ENCODE peak calls at places on chromosomes 12 and 14, in six cellular contexts. Z is IMR-90, V is H9, C is mesenchymal stem cell, Q is neuronal stem cell, R is H1. P is an unnamed sample.

GRCh38 chr14:64906022-64906421 is 8.2 kb upstream of the CHURC1 start:
- DNase-seq in R (no peak), C (no peak), Z (no peak), Q (no peak), V (no peak), P (no peak)

GRCh38 chr12:57766464-57767311 is at the start of gene CYP27B1:
- DNase-seq in Q (no peak), C (no peak), R (peak), V (peak), Z (peak), P (peak)

GRCh38 chr12:71242511-71242910 is 84.7 kb upstream of the TSPAN8 start:
- DNase-seq in Q (no peak), C (no peak), V (no peak), Z (no peak), R (no peak), P (no peak)

GRCh38 chr12:121452356-121453021 is 52.6 kb downstream of the RNF34 start:
- DNase-seq in C (no peak), R (no peak), Z (no peak), Q (no peak), V (no peak), P (no peak)

GRCh38 chr12:69042557-69042956 is 109.6 kb upstream of the CPM start:
- DNase-seq in Z (no peak), V (no peak), Q (no peak), R (no peak), C (no peak), P (no peak)

GRCh38 chr12:95633049-95633545 is 81.8 kb upstream of the USP44 start:
- DNase-seq in R (no peak), Z (peak), C (peak), Q (no peak), V (no peak), P (peak)

GRCh38 chr12:121085113-121085841 is 46.2 kb upstream of the OASL start:
- DNase-seq in Q (no peak), R (no peak), V (no peak), Z (no peak), C (no peak), P (no peak)

GRCh38 chr12:23556661-23557060 is 392.8 kb downstream of the SOX5 start:
- DNase-seq in R (no peak), Z (no peak), C (no peak), V (no peak), Q (no peak), P (no peak)

GRCh38 chr14:40053396-40053795 is 621.2 kb upstream of the FBXO33 start:
- DNase-seq in Z (no peak), V (no peak), C (no peak), R (no peak), Q (no peak), P (no peak)

GRCh38 chr14:76391981-76392690 is 16.2 kb downstream of the ESRRB start:
- DNase-seq in R (no peak), Q (no peak), C (no peak), Z (no peak), V (no peak), P (no peak)

GRCh38 chr12:12533238-12533829 is 29.3 kb downstream of the DUSP16 start:
- DNase-seq in R (no peak), Q (no peak), C (no peak), V (no peak), Z (no peak), P (no peak)

GRCh38 chr12:49501895-49502294 is 36.9 kb upstream of the KCNH3 start:
- DNase-seq in R (no peak), C (no peak), V (no peak), Z (no peak), Q (no peak), P (no peak)

GRCh38 chr12:104446646-104447415 is 9.9 kb upstream of the CHST11 start:
- DNase-seq in Q (no peak), Z (no peak), R (no peak), V (no peak), C (no peak), P (no peak)

GRCh38 chr12:52455818-52456217 is 3.9 kb upstream of the KRT6B start:
- DNase-seq in V (no peak), C (no peak), R (no peak), Z (no peak), Q (no peak), P (no peak)

GRCh38 chr14:91858536-91859275 is 8.6 kb downstream of the TC2N start:
- DNase-seq in Z (peak), V (no peak), R (no peak), C (peak), Q (no peak), P (peak)

GRCh38 chr12:92719674-92720073 is 16.9 kb downstream of the PLEKHG7 start:
- DNase-seq in R (no peak), V (no peak), Q (no peak), Z (peak), C (no peak), P (no peak)

GRCh38 chr12:131060011-131060703 is 106.5 kb downstream of the ADGRD1 start:
- DNase-seq in V (peak), R (no peak), C (no peak), Q (no peak), Z (no peak), P (no peak)

GRCh38 chr14:52013984-52014600 is 24.7 kb downstream of the RTRAF start:
- DNase-seq in Z (no peak), C (no peak), R (no peak), V (peak), Q (no peak), P (peak)

GRCh38 chr12:12872934-12873275 is 18.5 kb upstream of the GPRC5A start:
- DNase-seq in C (peak), Z (peak), Q (no peak), V (no peak), R (no peak), P (no peak)

GRCh38 chr12:51388066-51388799 is 3.0 kb downstream of the GALNT6 start:
- DNase-seq in Q (no peak), C (peak), V (no peak), Z (peak), R (no peak), P (peak)

GRCh38 chr12:6214633-6215032 is 14.4 kb downstream of the CD9 start:
- DNase-seq in V (no peak), C (no peak), Z (no peak), Q (no peak), R (no peak), P (no peak)

GRCh38 chr14:63470877-63471565 is 72.2 kb downstream of the PPP2R5E start:
- DNase-seq in Q (no peak), C (peak), Z (peak), V (no peak), R (no peak), P (no peak)

GRCh38 chr12:112798019-112798760 is 6.6 kb downstream of the RPH3A start:
- DNase-seq in R (no peak), Z (no peak), V (no peak), C (no peak), Q (no peak), P (no peak)

GRCh38 chr12:112795582-112795981 is 4.0 kb downstream of the RPH3A start:
- DNase-seq in Q (no peak), R (no peak), V (no peak), Z (no peak), C (no peak), P (no peak)

GRCh38 chr12:112792743-112793142 is 1.2 kb downstream of the RPH3A start:
- DNase-seq in C (no peak), R (no peak), V (no peak), Z (no peak), Q (no peak), P (no peak)

GRCh38 chr12:112794721-112795486 is 3.4 kb downstream of the RPH3A start:
- DNase-seq in Q (no peak), Z (no peak), R (no peak), V (no peak), C (no peak), P (no peak)

DNA sequence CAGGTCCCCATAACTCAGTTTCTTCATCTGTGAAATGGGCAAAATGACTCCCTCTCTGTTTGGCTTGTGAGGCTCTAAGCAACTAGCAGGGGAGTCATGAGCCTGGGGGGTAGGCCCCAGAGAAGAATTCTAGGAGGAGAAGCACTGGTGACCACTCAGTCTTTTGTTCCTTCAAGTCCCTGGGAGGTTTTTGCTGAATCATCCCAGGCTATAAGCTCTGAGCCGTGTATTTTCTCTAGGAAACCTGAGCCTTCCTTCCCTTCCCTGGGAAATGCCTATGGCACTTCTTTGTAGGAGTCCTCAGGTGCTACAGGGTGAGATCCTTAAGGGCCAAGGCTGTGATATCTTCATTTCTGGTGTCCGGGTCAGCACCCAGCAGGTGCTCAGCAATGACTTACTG is 4.5 kb downstream of the RPH3A start:
- DNase-seq in C (no peak), R (no peak), V (peak), Q (no peak), Z (no peak), P (peak)
- H2BK15ac ChIP-seq in C (no peak), R (no peak), V (no peak), Q (no peak), Z (no peak), P (no peak)

GRCh38 chr12:108567974-108568652 is 5.7 kb downstream of the ISCU start:
- DNase-seq in Z (peak), Q (no peak), C (peak), V (no peak), R (no peak), P (no peak)

GRCh38 chr12:108567388-108567787 is 5.0 kb downstream of the ISCU start:
- DNase-seq in Q (no peak), V (no peak), R (no peak), C (peak), Z (no peak), P (no peak)

GRCh38 chr12:108564724-108565123 is 2.3 kb downstream of the ISCU start:
- DNase-seq in V (no peak), Q (no peak), Z (no peak), C (no peak), R (no peak), P (no peak)

GRCh38 chr12:108566452-108566851 is 4.1 kb downstream of the ISCU start:
- DNase-seq in R (no peak), Q (no peak), Z (no peak), C (no peak), V (no peak), P (no peak)

DNA sequence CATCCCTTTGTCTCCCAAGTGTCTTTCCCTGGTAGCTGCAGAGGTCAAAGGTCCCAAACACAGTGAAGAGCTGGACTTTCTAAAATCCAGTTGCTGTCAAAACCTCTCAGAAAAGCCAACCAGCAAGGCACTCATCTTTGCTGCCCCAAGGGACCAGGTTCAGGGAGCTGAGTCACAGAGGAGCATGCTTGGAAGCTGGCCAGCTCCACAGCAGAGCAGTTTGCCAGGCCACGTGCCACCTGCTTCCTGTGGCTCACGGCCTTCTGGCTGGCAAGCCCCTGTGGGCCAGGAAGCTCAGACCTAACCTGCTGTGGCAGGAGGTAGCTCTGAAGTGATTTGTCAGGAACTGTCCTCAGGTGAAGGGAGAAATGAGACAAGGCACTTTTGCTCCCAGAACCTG is 3.6 kb downstream of the ISCU start:
- DNase-seq in R (no peak), Q (no peak), V (no peak), Z (peak), C (peak), P (no peak)
- H2BK120ac ChIP-seq in R (no peak), Q (no peak), V (no peak), Z (no peak), C (no peak), P (no peak)

GRCh38 chr14:73818821-73819220 is 32.8 kb upstream of the PTGR2 start:
- DNase-seq in C (no peak), R (no peak), V (no peak), Q (no peak), Z (no peak), P (no peak)
- H3K4me2 ChIP-seq in C (no peak), R (no peak), V (no peak), Q (no peak), Z (no peak), P (no peak)

GRCh38 chr12:573226-573625 is 90.0 kb downstream of the NINJ2 start:
- DNase-seq in V (no peak), R (no peak), Q (no peak), C (no peak), Z (no peak), P (no peak)

GRCh38 chr12:570949-571794 is 92.1 kb downstream of the NINJ2 start:
- DNase-seq in V (peak), Z (peak), Q (no peak), C (peak), R (no peak), P (peak)

GRCh38 chr12:571795-572531 is 91.3 kb downstream of the NINJ2 start:
- DNase-seq in V (no peak), C (peak), R (no peak), Z (no peak), Q (no peak), P (no peak)

GRCh38 chr12:574475-575128 is 88.6 kb downstream of the NINJ2 start:
- DNase-seq in Q (no peak), R (no peak), V (no peak), Z (no peak), C (peak), P (no peak)

GRCh38 chr12:572532-572899 is 90.7 kb downstream of the NINJ2 start:
- DNase-seq in Z (peak), R (no peak), Q (no peak), V (no peak), C (peak), P (no peak)
- H2BK15ac ChIP-seq in Z (peak), R (no peak), Q (no peak), V (no peak), C (no peak), P (no peak)